ENCODE peak calls at places on chromosomes 2 and 18, in eight cellular contexts. B is fibroblast of lung, F is tibial artery, Z is A549, H is HCT116, U is testis, T is stomach, X is sigmoid colon. S is an unnamed sample. For H3K4me1, the result is how much of the 10 kb centered on the place peaks cover.

GRCh38 chr2:2765839-2766495 is 434.9 kb upstream of the MYT1L start:
- DNase-seq in H (no peak), U (no peak), T (no peak), Z (no peak), F (no peak), X (no peak), B (no peak), S (no peak)

GRCh38 chr2:171260471-171261424 is 100.1 kb upstream of the TLK1 start:
- DNase-seq in F (no peak), B (no peak), T (no peak), Z (no peak), X (no peak), U (no peak), H (no peak), S (no peak)

GRCh38 chr2:193521523-193521922 is 1326.8 kb upstream of the TMEFF2 start:
- DNase-seq in T (no peak), X (no peak), B (no peak), H (no peak), F (no peak), Z (no peak), U (no peak), S (no peak)

GRCh38 chr2:236826727-236827126 is 257.1 kb downstream of the ACKR3 start:
- DNase-seq in T (peak), B (no peak), Z (no peak), U (no peak), F (no peak), X (no peak), H (no peak), S (no peak)

GRCh38 chr2:85994897-85995647 is 106.3 kb upstream of the ST3GAL5 start:
- DNase-seq in U (no peak), Z (no peak), X (no peak), T (no peak), B (no peak), H (no peak), F (no peak), S (no peak)

GRCh38 chr18:57759650-57760049 is 43.5 kb downstream of the ATP8B1 start:
- DNase-seq in Z (no peak), X (no peak), T (no peak), H (no peak), B (peak), U (no peak), F (no peak), S (no peak)

GRCh38 chr18:9081940-9082339 is 20.6 kb upstream of the NDUFV2 start:
- DNase-seq in Z (no peak), B (no peak), F (no peak), U (no peak), X (no peak), T (no peak), H (no peak), S (no peak)

GRCh38 chr18:68660355-68661183 is 54.3 kb downstream of the TMX3 start:
- DNase-seq in B (peak), F (no peak), X (no peak), T (no peak), Z (peak), U (no peak), H (peak), S (no peak)

GRCh38 chr2:46262248-46262938 is 34.8 kb upstream of the EPAS1 start:
- DNase-seq in F (no peak), U (no peak), T (no peak), X (no peak), B (no peak), H (no peak), Z (no peak), S (no peak)

GRCh38 chr2:111111101-111111755 is 9.5 kb upstream of the BCL2L11 start:
- DNase-seq in T (no peak), F (no peak), B (no peak), U (no peak), H (no peak), Z (no peak), X (no peak), S (no peak)

GRCh38 chr2:239465017-239466001 is 64.5 kb upstream of the HDAC4 start:
- DNase-seq in U (peak), F (peak), T (peak), X (peak), B (peak), H (no peak), Z (peak), S (peak)

GRCh38 chr2:37671816-37672103 is 318 bp upstream of the CDC42EP3 start:
- DNase-seq in U (peak), B (no peak), Z (peak), X (peak), F (peak), T (no peak), H (no peak), S (no peak)

GRCh38 chr2:121285077-121285449 is at the start of gene TFCP2L1:
- DNase-seq in B (peak), Z (peak), U (peak), F (no peak), T (peak), X (no peak), H (no peak), S (no peak)

GRCh38 chr18:5628512-5629255 is 84.9 kb upstream of the EPB41L3 start:
- DNase-seq in X (peak), F (peak), T (peak), H (no peak), Z (no peak), U (peak), B (peak), S (peak)

GRCh38 chr2:72887032-72887835 is at the start of gene SPR:
- DNase-seq in Z (peak), U (peak), B (peak), T (peak), H (peak), X (peak), F (peak), S (peak)

GRCh38 chr2:120288016-120288373 is 35.3 kb downstream of the RALB start:
- DNase-seq in X (no peak), U (no peak), H (no peak), B (no peak), F (no peak), T (no peak), Z (no peak), S (no peak)

GRCh38 chr2:67668538-67668937 is 271.4 kb downstream of the ETAA1 start:
- DNase-seq in U (no peak), X (no peak), F (no peak), T (no peak), B (no peak), H (no peak), Z (no peak), S (no peak)

GRCh38 chr2:225756198-225756597 is 356.7 kb downstream of the NYAP2 start:
- DNase-seq in X (no peak), T (no peak), Z (no peak), F (no peak), U (no peak), B (peak), H (no peak), S (no peak)

DNA sequence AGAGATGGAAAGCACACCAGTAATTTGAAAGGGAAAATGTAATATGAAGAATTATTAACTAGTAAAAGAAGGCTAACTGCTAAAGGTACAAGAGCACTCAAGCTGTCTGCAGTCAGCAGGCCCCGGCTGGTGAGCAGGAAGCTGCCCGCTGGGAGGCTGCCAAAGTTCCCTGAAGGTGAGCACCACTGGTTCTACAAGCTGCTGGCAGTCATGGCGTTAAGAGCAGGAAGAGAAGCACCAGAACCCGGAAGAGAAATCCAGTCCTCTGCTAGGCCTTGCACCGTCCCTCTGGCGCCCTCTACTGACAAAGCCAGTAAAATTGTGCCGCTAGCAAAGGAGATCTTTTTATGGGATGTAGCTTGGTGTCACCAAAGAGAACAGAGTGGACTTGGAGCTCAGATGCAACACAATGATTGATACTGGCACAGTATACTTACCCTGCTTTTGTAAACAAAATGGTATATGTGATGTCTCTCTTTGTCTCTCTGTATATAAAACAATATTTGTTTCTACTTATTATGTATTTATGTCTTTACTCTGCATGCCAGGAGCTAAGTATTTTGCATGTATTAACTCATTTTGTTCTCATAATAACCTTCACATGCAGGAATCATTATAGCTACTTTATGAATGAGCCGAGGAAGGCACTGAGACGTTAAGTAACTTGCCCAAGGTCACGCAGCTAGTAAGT is 28.1 kb upstream of the CASP8 start:
- DNase-seq in H (peak), U (peak), F (peak), T (peak), X (peak), Z (peak), B (peak), S (peak)
- H3K27ac ChIP-seq in H (peak), U (no peak), F (no peak), T (peak), X (peak), Z (peak), B (no peak), S (no peak)

GRCh38 chr18:29157057-29157780 is 980.3 kb upstream of the CDH2 start:
- DNase-seq in F (no peak), U (no peak), H (peak), T (no peak), Z (no peak), X (no peak), B (peak), S (no peak)

GRCh38 chr18:29157905-29158304 is 981.0 kb upstream of the CDH2 start:
- DNase-seq in F (no peak), B (peak), H (no peak), U (no peak), Z (no peak), T (no peak), X (no peak), S (no peak)

GRCh38 chr18:29163596-29163995 is 986.7 kb upstream of the CDH2 start:
- DNase-seq in T (no peak), H (no peak), Z (no peak), X (no peak), B (no peak), U (no peak), F (no peak), S (no peak)

GRCh38 chr18:29161429-29161828 is 984.5 kb upstream of the CDH2 start:
- DNase-seq in X (no peak), F (no peak), U (no peak), B (no peak), Z (no peak), H (no peak), T (no peak), S (no peak)

DNA sequence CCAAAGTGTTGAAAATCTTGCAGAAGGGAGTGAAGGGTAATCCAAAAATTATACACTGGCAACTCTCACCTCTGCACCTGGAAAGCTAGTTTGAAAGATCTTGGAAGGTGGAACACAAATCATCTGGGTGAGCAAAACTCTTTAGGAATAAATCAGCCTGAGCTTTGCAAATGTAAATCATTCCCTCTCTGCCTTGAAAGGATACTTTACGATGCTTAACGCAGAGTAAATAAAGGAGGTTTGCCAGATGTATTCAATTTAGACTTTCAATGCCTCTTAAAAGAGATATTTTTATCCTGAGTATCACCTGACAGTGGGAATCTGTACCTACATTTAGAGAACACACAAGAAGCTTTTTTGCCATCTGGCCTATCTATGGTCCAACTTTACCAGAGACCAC is 983.2 kb upstream of the CDH2 start:
- DNase-seq in T (no peak), Z (no peak), U (no peak), X (no peak), H (no peak), F (no peak), B (peak), S (no peak)
- H3K4me1 ChIP-seq in T (under half), Z (half or more), U (under half), X (under half), H (under half), F (under half), B (under half), S (under half)

GRCh38 chr2:69200107-69200520 is 186.9 kb downstream of the GFPT1 start:
- DNase-seq in H (no peak), U (peak), Z (no peak), T (no peak), F (peak), X (peak), B (no peak), S (no peak)
- H3K27ac ChIP-seq in H (no peak), U (no peak), Z (no peak), T (peak), F (peak), X (peak), B (peak), S (peak)

GRCh38 chr2:128311216-128311754 is 7.4 kb downstream of the HS6ST1 start:
- DNase-seq in B (no peak), Z (no peak), X (no peak), H (no peak), T (peak), U (peak), F (no peak), S (no peak)
- H3K4me1 ChIP-seq in B (under half), Z (under half), X (half or more), H (under half), T (half or more), U (half or more), F (under half), S (half or more)

GRCh38 chr2:176415946-176416499 is 146.8 kb downstream of the MTX2 start:
- DNase-seq in U (no peak), F (no peak), T (no peak), B (no peak), H (no peak), Z (no peak), X (no peak), S (no peak)

GRCh38 chr2:176421291-176422050 is 152.2 kb downstream of the MTX2 start:
- DNase-seq in B (peak), F (no peak), Z (no peak), T (no peak), H (no peak), X (no peak), U (no peak), S (no peak)

GRCh38 chr2:176419591-176420071 is 150.4 kb downstream of the MTX2 start:
- DNase-seq in U (no peak), H (no peak), B (peak), T (no peak), Z (no peak), X (no peak), F (no peak), S (no peak)

GRCh38 chr2:176415156-176415870 is 146.1 kb downstream of the MTX2 start:
- DNase-seq in F (no peak), H (no peak), Z (no peak), T (no peak), U (no peak), B (no peak), X (no peak), S (no peak)

GRCh38 chr2:176418768-176419167 is 149.5 kb downstream of the MTX2 start:
- DNase-seq in U (no peak), Z (no peak), B (peak), F (no peak), T (no peak), H (no peak), X (no peak), S (no peak)
- H3K27ac ChIP-seq in U (no peak), Z (no peak), B (peak), F (no peak), T (peak), H (no peak), X (no peak), S (no peak)

GRCh38 chr2:241263061-241263460 is 52.4 kb downstream of the HDLBP start:
- DNase-seq in T (no peak), X (no peak), H (no peak), B (no peak), F (no peak), Z (no peak), U (no peak), S (no peak)
- H3K4me1 ChIP-seq in T (under half), X (under half), H (under half), B (under half), F (under half), Z (under half), U (under half), S (under half)